ENCODE peak calls at places on chromosomes 16 and 17, in eight cellular contexts. X is NCI-H524 treated with DMSO at 0.1 percent for 48 hours; P is NCI-H1105 treated with DMSO at 0.1 percent for 48 hours; D is effector memory CD8-positive, alpha-beta T cell; T is hypothalamus; F is CD8-positive, alpha-beta memory T cell; H is right cardiac atrium; A is stimulated activated CD4-positive, alpha-beta T cell treated with anti-CD3 and anti-CD28 coated beads, Interleukin-1b, Interleukin-23, amount 100 ng/mL, for 24 hours. U is an unnamed sample.

GRCh38 chr17:51154176-51154575 is 817 bp downstream of the NME1 start:
- DNase-seq in D (no peak), H (no peak), P (no peak), X (no peak), T (no peak), F (no peak), A (no peak), U (no peak)

GRCh38 chr17:38421224-38421841 is 6.9 kb upstream of the ARHGAP23 start:
- DNase-seq in T (no peak), H (peak), X (no peak), F (no peak), A (no peak), D (no peak), P (no peak), U (no peak)

GRCh38 chr17:80437532-80437931 is 22.6 kb downstream of the ENDOV start:
- DNase-seq in X (no peak), T (no peak), A (no peak), F (no peak), P (no peak), H (no peak), D (no peak), U (no peak)

GRCh38 chr16:11639925-11640899 is 28.0 kb upstream of the SNN start:
- DNase-seq in P (peak), X (peak), F (no peak), H (peak), T (peak), A (no peak), D (no peak), U (peak)

GRCh38 chr16:50879873-50880695 is 138.2 kb downstream of the CYLD start:
- DNase-seq in T (peak), A (no peak), P (no peak), H (no peak), F (no peak), D (no peak), X (no peak), U (peak)

GRCh38 chr16:4415538-4416199 is 727 bp downstream of the CORO7 start:
- DNase-seq in A (no peak), D (peak), T (peak), H (peak), X (no peak), F (peak), P (no peak), U (peak)

GRCh38 chr16:53915452-53916160 is 211.7 kb downstream of the FTO start:
- DNase-seq in H (no peak), X (no peak), F (no peak), D (no peak), T (no peak), A (no peak), P (no peak), U (no peak)

GRCh38 chr16:26951950-26952349 is 114.8 kb upstream of the C16orf82 start:
- DNase-seq in T (no peak), X (no peak), H (no peak), F (no peak), A (no peak), D (no peak), P (no peak), U (no peak)

GRCh38 chr16:85252014-85252413 is 139.7 kb upstream of the CIBAR2 start:
- DNase-seq in A (no peak), F (no peak), T (no peak), D (no peak), P (no peak), H (no peak), X (no peak), U (no peak)

GRCh38 chr17:8673621-8674020 is 43.1 kb upstream of the MYH10 start:
- DNase-seq in D (no peak), H (peak), P (no peak), F (no peak), A (no peak), T (no peak), X (no peak), U (no peak)

GRCh38 chr16:50146479-50147435 is 6.3 kb upstream of the TENT4B start:
- DNase-seq in D (no peak), X (no peak), P (peak), H (no peak), A (no peak), F (no peak), T (no peak), U (no peak)

GRCh38 chr16:27242868-27243590 is 25.5 kb downstream of the NSMCE1 start:
- DNase-seq in D (no peak), P (no peak), X (no peak), T (peak), F (peak), A (no peak), H (peak), U (peak)

GRCh38 chr16:28193530-28194423 is 18.0 kb downstream of the XPO6 start:
- DNase-seq in X (no peak), P (no peak), H (no peak), F (no peak), A (no peak), T (no peak), D (peak), U (no peak)

GRCh38 chr17:50638851-50639767 is 4.4 kb downstream of the ABCC3 start:
- DNase-seq in F (no peak), A (no peak), H (peak), X (no peak), P (peak), D (no peak), T (no peak), U (peak)

GRCh38 chr16:68363847-68364600 is 53.2 kb downstream of the PRMT7 start:
- DNase-seq in P (no peak), X (no peak), D (no peak), A (no peak), H (peak), T (no peak), F (no peak), U (peak)